ENCODE peak calls at places on chromosome 11, in ten cellular contexts. O is KBM-7; Z is G401; X is ELR; U is AG08396; S is NCI-H1105; R is frontal cortex; C is T-helper 9 cell; I is CD8-positive, alpha-beta T cell; V is dorsolateral prefrontal cortex. H is an unnamed sample.

GRCh38 chr11:122663764-122664163 is 8.2 kb downstream of the UBASH3B start:
- DNase-seq in O (no peak), C (no peak), U (no peak), V (no peak), X (no peak), S (peak), R (no peak), I (no peak), Z (peak), H (no peak)

GRCh38 chr11:128837627-128838026 is 29.5 kb downstream of the KCNJ1 start:
- DNase-seq in C (no peak), I (no peak), V (no peak), O (peak), R (no peak), X (no peak), S (no peak), U (no peak), Z (no peak), H (no peak)

GRCh38 chr11:57358991-57359390 is 20.8 kb downstream of the P2RX3 start:
- DNase-seq in S (no peak), Z (no peak), R (no peak), U (no peak), C (no peak), V (no peak), X (no peak), O (no peak), I (no peak), H (no peak)

GRCh38 chr11:45997599-45997998 is 75.1 kb downstream of the LARGE2 start:
- DNase-seq in X (no peak), R (no peak), U (no peak), S (no peak), C (no peak), O (no peak), V (no peak), Z (peak), I (no peak), H (no peak)

GRCh38 chr11:27720277-27720830 is 20.1 kb upstream of the BDNF start:
- DNase-seq in C (no peak), U (peak), S (peak), X (peak), O (peak), Z (peak), I (no peak), V (no peak), R (no peak), H (no peak)

GRCh38 chr11:69704508-69705245 is 855 bp upstream of the FGF19 start:
- DNase-seq in Z (peak), R (peak), X (peak), O (peak), C (no peak), I (no peak), S (peak), U (peak), V (no peak), H (no peak)

GRCh38 chr11:124983674-124984511 is 29.9 kb downstream of the CCDC15 start:
- DNase-seq in V (no peak), R (no peak), S (no peak), Z (no peak), I (no peak), U (no peak), X (no peak), O (no peak), C (no peak), H (no peak)

GRCh38 chr11:36093548-36093947 is 149.7 kb downstream of the LDLRAD3 start:
- DNase-seq in V (no peak), S (no peak), X (no peak), O (no peak), R (no peak), Z (no peak), U (no peak), C (no peak), I (no peak), H (no peak)

GRCh38 chr11:88188251-88189030 is 13.2 kb upstream of the RAB38 start:
- DNase-seq in S (no peak), I (no peak), Z (no peak), U (no peak), R (no peak), C (no peak), V (no peak), O (no peak), X (no peak), H (no peak)

GRCh38 chr11:46562527-46562926 is 31.3 kb downstream of the AMBRA1 start:
- DNase-seq in O (no peak), C (no peak), Z (no peak), U (no peak), V (no peak), X (no peak), S (no peak), I (no peak), R (no peak), H (no peak)

GRCh38 chr11:79174045-79175008 is 266.5 kb downstream of the TENM4 start:
- DNase-seq in X (no peak), C (no peak), U (no peak), V (no peak), R (no peak), I (no peak), O (no peak), S (no peak), Z (no peak), H (no peak)

GRCh38 chr11:14312736-14313438 is 46.1 kb downstream of the RRAS2 start:
- DNase-seq in U (no peak), S (no peak), R (no peak), X (peak), V (no peak), C (no peak), I (no peak), O (no peak), Z (no peak), H (no peak)

GRCh38 chr11:71173709-71174108 is 78.7 kb downstream of the SHANK2 start:
- DNase-seq in Z (no peak), V (no peak), O (no peak), R (no peak), X (no peak), U (no peak), S (no peak), C (no peak), I (no peak), H (no peak)

GRCh38 chr11:30342736-30343166 is 19.8 kb downstream of the ARL14EP start:
- DNase-seq in V (no peak), X (no peak), S (no peak), C (no peak), U (no peak), Z (no peak), I (no peak), O (peak), R (no peak), H (no peak)

GRCh38 chr11:112989198-112989597 is 28.0 kb downstream of the NCAM1 start:
- DNase-seq in O (no peak), I (no peak), R (no peak), U (no peak), C (no peak), X (no peak), V (no peak), Z (no peak), S (no peak), H (no peak)

GRCh38 chr11:80163441-80163840 is 722.6 kb upstream of the TENM4 start:
- DNase-seq in I (no peak), Z (no peak), S (no peak), O (no peak), V (no peak), C (no peak), X (no peak), U (no peak), R (no peak), H (no peak)

GRCh38 chr11:89491141-89491690 is at the start of gene NOX4:
- DNase-seq in S (peak), O (no peak), R (peak), C (no peak), X (peak), U (peak), I (no peak), V (peak), Z (no peak), H (peak)

GRCh38 chr11:20337526-20338154 is 25.9 kb upstream of the HTATIP2 start:
- DNase-seq in Z (peak), C (no peak), I (no peak), R (peak), U (no peak), V (peak), O (peak), S (peak), X (peak), H (no peak)

GRCh38 chr11:10322830-10323792 is 18.2 kb downstream of the ADM start:
- DNase-seq in R (no peak), O (peak), S (peak), Z (peak), I (peak), U (peak), V (no peak), X (peak), C (no peak), H (no peak)

GRCh38 chr11:134276396-134277175 is 407 bp downstream of the GLB1L3 start:
- DNase-seq in S (no peak), U (no peak), C (no peak), O (no peak), I (no peak), V (no peak), Z (peak), R (no peak), X (no peak), H (no peak)

GRCh38 chr11:8079111-8079675 is 1.8 kb upstream of the TUB start:
- DNase-seq in S (no peak), I (no peak), X (no peak), R (no peak), C (no peak), O (no peak), U (no peak), Z (no peak), V (no peak), H (no peak)

GRCh38 chr11:61510178-61510979 is 1.8 kb downstream of the LRRC10B start:
- DNase-seq in R (no peak), I (no peak), O (no peak), Z (no peak), C (no peak), X (no peak), S (no peak), V (no peak), U (no peak), H (no peak)

GRCh38 chr11:12961615-12962014 is 47.5 kb upstream of the RASSF10 start:
- DNase-seq in I (no peak), U (no peak), R (no peak), X (peak), C (no peak), O (no peak), S (no peak), Z (no peak), V (no peak), H (no peak)

GRCh38 chr11:134841972-134842371 is 429.9 kb upstream of the B3GAT1 start:
- DNase-seq in R (no peak), C (no peak), V (no peak), U (no peak), Z (no peak), S (no peak), O (no peak), X (no peak), I (no peak), H (no peak)

GRCh38 chr11:121931748-121932352 is 184.2 kb downstream of the BLID start:
- DNase-seq in O (no peak), I (no peak), U (no peak), S (no peak), R (no peak), X (peak), Z (no peak), C (no peak), V (no peak), H (no peak)

H was measured in amygdala.